ENCODE peak calls at places on chromosomes 12 and 14, in seven cellular contexts. A, D, Z, Q, X, F and B are unnamed samples.

GRCh38 chr12:101769865-101770264 is 30.6 kb upstream of the SYCP3 start:
- DNase-seq in A (no peak), D (no peak), Z (no peak), Q (no peak), X (no peak), F (no peak), B (no peak)

GRCh38 chr12:88993655-88994054 is 358.6 kb downstream of the DUSP6 start:
- DNase-seq in A (no peak), D (peak; percentile 63), Z (peak; percentile 83), Q (peak; percentile 36), X (no peak), F (no peak), B (peak; percentile 84)

GRCh38 chr12:12562016-12562483 is 613 bp downstream of the DUSP16 start:
- DNase-seq in A (no peak), D (no peak), Z (peak; percentile 18), Q (no peak), X (peak; percentile 59), F (no peak), B (peak; percentile 29)

GRCh38 chr12:69639400-69640016 is 28.8 kb upstream of the LRRC10 start:
- DNase-seq in A (peak; percentile 15), D (peak; percentile 61), Z (peak; percentile 67), Q (peak; percentile 52), X (peak; percentile 78), F (peak; percentile 36), B (peak; percentile 66)

GRCh38 chr14:95184413-95184790 is 27.1 kb upstream of the DICER1 start:
- DNase-seq in A (no peak), D (no peak), Z (no peak), Q (no peak), X (no peak), F (no peak), B (no peak)

GRCh38 chr12:24679135-24679534 is 269.8 kb downstream of the BCAT1 start:
- DNase-seq in A (no peak), D (no peak), Z (peak; percentile 40), Q (peak; percentile 16), X (no peak), F (no peak), B (no peak)

GRCh38 chr14:94173471-94173884 is 644 bp upstream of the PPP4R4 start:
- DNase-seq in A (no peak), D (no peak), Z (no peak), Q (no peak), X (no peak), F (no peak), B (no peak)

GRCh38 chr12:44589697-44590096 is 286.4 kb downstream of the NELL2 start:
- DNase-seq in A (no peak), D (no peak), Z (no peak), Q (no peak), X (no peak), F (no peak), B (no peak)

GRCh38 chr14:24231263-24232120 is 675 bp downstream of the NEDD8 start:
- DNase-seq in A (no peak), D (no peak), Z (no peak), Q (peak; percentile 40), X (peak; percentile 16), F (no peak), B (no peak)

DNA sequence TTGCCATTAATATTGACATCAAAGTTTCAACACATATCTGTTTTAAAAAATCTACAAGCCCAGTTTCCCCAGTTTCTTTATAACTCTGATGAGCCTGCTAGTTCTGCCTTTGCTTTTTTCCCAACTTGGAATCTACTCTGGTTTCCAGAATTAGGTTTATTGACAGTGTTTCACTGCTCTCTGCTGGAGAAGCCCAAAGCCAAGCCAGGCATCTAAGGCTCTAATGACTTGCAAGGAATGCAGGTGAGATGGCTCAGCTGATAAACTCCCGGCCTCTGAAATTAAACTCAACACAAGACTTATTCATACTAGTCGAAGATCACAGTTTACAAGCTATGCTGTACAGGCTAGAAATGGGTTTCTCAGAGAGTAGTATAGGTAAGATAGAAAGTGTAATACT is 54.3 kb downstream of the HMGA2 start:
- DNase-seq in A (no peak), D (no peak), Z (no peak), Q (no peak), X (no peak), F (no peak), B (peak; percentile 44)
- H3K9ac ChIP-seq in A (no peak overlapping the region), D (no peak overlapping the region), Z (no peak overlapping the region), Q (no peak overlapping the region), X (no peak overlapping the region), F (no peak overlapping the region), B (no peak overlapping the region)

GRCh38 chr14:66508547-66508845 is 549 bp downstream of the GPHN start:
- DNase-seq in A (no peak), D (no peak), Z (no peak), Q (no peak), X (no peak), F (no peak), B (no peak)

GRCh38 chr14:66508846-66509621 is 1.1 kb downstream of the GPHN start:
- DNase-seq in A (peak; percentile 55), D (no peak), Z (peak; percentile 15), Q (no peak), X (peak; percentile 17), F (no peak), B (peak; percentile 44)

GRCh38 chr14:66509874-66510273 is 1.9 kb downstream of the GPHN start:
- DNase-seq in A (no peak), D (no peak), Z (no peak), Q (no peak), X (no peak), F (no peak), B (no peak)

GRCh38 chr14:66507181-66507721 is 696 bp upstream of the GPHN start:
- DNase-seq in A (no peak), D (peak; percentile 34), Z (no peak), Q (no peak), X (no peak), F (no peak), B (no peak)

GRCh38 chr14:66507722-66508546 is at the start of gene GPHN:
- DNase-seq in A (peak; percentile 95), D (peak; percentile 98), Z (peak; percentile 97), Q (peak; percentile 95), X (peak; percentile 82), F (peak; percentile 90), B (peak; percentile 99)
- TF ChIP-seq POLR2A in A (peak; percentile 95), D (peak; percentile 92), Z (no peak), Q (peak; percentile 94), X (peak; percentile 85), F (peak; percentile 95), B (peak; percentile 95)

GRCh38 chr14:53215101-53215500 is 62.0 kb upstream of the DDHD1 start:
- DNase-seq in A (no peak), D (no peak), Z (no peak), Q (no peak), X (no peak), F (no peak), B (no peak)

GRCh38 chr14:53214384-53214783 is 61.3 kb upstream of the DDHD1 start:
- DNase-seq in A (no peak), D (no peak), Z (no peak), Q (no peak), X (no peak), F (no peak), B (no peak)

GRCh38 chr14:53218161-53218560 is 65.0 kb upstream of the DDHD1 start:
- DNase-seq in A (no peak), D (no peak), Z (no peak), Q (no peak), X (no peak), F (no peak), B (no peak)

DNA sequence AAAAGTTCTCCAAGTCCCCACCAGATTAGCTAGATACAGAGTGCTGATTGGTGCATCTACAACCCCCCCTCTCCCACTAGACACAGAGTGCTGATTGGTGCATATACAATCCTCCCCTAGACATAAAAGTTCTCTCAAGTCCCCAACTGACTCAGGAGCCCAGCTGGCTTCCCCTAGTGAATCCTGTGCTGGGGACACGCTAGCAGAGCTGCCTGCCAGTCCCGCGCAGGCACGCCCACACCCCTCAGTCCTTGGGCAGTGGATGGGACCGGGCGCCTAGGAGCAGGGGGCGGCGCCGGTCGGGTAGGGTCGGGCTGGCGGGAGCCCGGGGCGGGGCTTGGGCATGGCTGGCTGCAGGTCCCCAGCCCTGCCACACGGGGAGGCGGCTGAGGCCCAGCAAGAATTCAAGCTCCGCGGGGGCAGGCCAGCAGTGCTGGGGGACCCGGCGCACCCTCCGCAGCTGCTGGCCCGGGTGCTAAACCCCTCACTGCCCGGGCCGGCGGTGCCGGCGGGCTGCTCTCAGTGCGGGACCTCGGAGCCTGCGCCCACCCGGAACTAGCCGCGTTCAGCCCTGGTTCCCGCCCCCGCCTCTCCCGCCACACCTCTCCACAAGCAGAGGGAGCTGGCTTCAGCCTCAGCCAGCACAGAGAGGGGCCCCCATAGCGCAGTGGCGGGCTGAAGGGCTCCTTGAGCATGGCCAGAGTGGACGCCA is 64.3 kb upstream of the DDHD1 start:
- DNase-seq in A (peak; percentile 28), D (peak; percentile 59), Z (peak; percentile 33), Q (peak; percentile 70), X (peak; percentile 71), F (peak; percentile 77), B (peak; percentile 79)
- H3K9ac ChIP-seq in A (peak overlapping the region; percentile 49), D (peak overlapping the region; percentile 66), Z (peak overlapping the region; percentile 11), Q (peak overlapping the region; percentile 55), X (peak overlapping the region; percentile 54), F (peak overlapping the region; percentile 38), B (peak overlapping the region; percentile 47)

GRCh38 chr14:104545151-104545931 is 34.2 kb upstream of the C14orf180 start:
- DNase-seq in A (no peak), D (no peak), Z (no peak), Q (no peak), X (no peak), F (no peak), B (no peak)

GRCh38 chr14:104544362-104544761 is 35.2 kb upstream of the C14orf180 start:
- DNase-seq in A (no peak), D (no peak), Z (no peak), Q (no peak), X (no peak), F (no peak), B (no peak)

GRCh38 chr14:104547310-104547997 is 32.1 kb upstream of the C14orf180 start:
- DNase-seq in A (no peak), D (no peak), Z (no peak), Q (no peak), X (no peak), F (no peak), B (no peak)

GRCh38 chr14:104546591-104547309 is 32.8 kb upstream of the C14orf180 start:
- DNase-seq in A (no peak), D (no peak), Z (no peak), Q (no peak), X (no peak), F (no peak), B (no peak)

DNA sequence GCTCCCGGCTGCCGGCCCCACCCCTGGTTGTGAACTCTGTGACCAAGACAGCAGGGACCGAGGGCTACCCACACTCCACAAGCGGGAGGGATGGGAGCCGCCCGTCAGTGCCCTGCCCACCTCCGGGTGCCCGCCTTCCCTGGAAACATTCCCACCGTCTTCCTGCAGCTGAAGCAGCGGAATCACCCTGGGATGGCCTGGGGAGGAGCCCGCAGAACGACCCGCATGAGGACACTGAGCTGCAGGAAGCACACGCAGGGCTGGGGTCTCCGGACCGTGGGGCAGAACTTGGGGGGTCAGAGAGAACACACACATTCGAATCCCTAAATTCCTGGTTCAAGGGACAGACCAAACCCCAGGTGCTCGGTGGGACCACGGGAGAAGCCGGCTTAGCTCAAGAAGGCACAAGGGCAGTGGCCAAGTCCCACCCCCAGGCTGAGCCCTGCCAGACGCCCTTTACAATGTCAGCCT is 33.5 kb upstream of the C14orf180 start:
- DNase-seq in A (no peak), D (no peak), Z (no peak), Q (no peak), X (no peak), F (no peak), B (no peak)
- TF ChIP-seq POLR2A in A (no peak), D (no peak), Z (no peak), Q (no peak), X (no peak), F (no peak), B (no peak)

GRCh38 chr12:7915911-7916403 is 20.0 kb downstream of the SLC2A3 start:
- DNase-seq in A (no peak), D (no peak), Z (no peak), Q (no peak), X (no peak), F (no peak), B (no peak)
- H3K9ac ChIP-seq in A (no peak overlapping the region), D (no peak overlapping the region), Z (no peak overlapping the region), Q (no peak overlapping the region), X (no peak overlapping the region), F (no peak overlapping the region), B (no peak overlapping the region)